ENCODE peak calls at places on chromosomes 2 and 18, in seven cellular contexts. G, Q, Y, H, Z, C and B are unnamed samples.

GRCh38 chr2:227888289-227888688 is 16.9 kb downstream of the DAW1 start:
- DNase-seq in Z (no peak), Y (no peak), C (peak; percentile 39), Q (no peak), H (no peak), G (no peak), B (no peak)

GRCh38 chr2:141554810-141555209 is 576.0 kb downstream of the LRP1B start:
- DNase-seq in H (peak; percentile 36), Q (no peak), Z (no peak), C (peak; percentile 66), Y (peak; percentile 64), G (no peak), B (peak; percentile 32)

GRCh38 chr2:224449212-224450147 is 47.6 kb upstream of the FAM124B start:
- DNase-seq in H (peak; percentile 27), G (no peak), Y (peak; percentile 35), C (peak; percentile 54), Z (no peak), Q (no peak), B (peak; percentile 31)

GRCh38 chr2:133266075-133266925 is 302.0 kb downstream of the NCKAP5 start:
- DNase-seq in H (no peak), Q (no peak), C (peak; percentile 28), G (no peak), Y (no peak), Z (peak; percentile 63), B (no peak)

GRCh38 chr18:26457611-26458350 is 90.6 kb downstream of the KCTD1 start:
- DNase-seq in Z (no peak), G (no peak), H (no peak), Y (no peak), C (no peak), Q (no peak), B (no peak)

GRCh38 chr2:26048791-26049190 is 14.9 kb downstream of the RAB10 start:
- DNase-seq in Q (no peak), H (no peak), Z (no peak), Y (no peak), C (no peak), G (no peak), B (no peak)

GRCh38 chr2:161999331-161999730 is 74.7 kb downstream of the DPP4 start:
- DNase-seq in C (no peak), G (no peak), Y (no peak), Q (no peak), Z (no peak), H (no peak), B (no peak)

GRCh38 chr18:27540126-27540525 is 355.0 kb upstream of the CHST9 start:
- DNase-seq in G (no peak), C (no peak), H (no peak), Z (no peak), Q (no peak), Y (no peak), B (no peak)

GRCh38 chr18:9782073-9782857 is 74.2 kb downstream of the RAB31 start:
- DNase-seq in Q (peak; percentile 29), Z (no peak), G (no peak), C (peak; percentile 86), Y (peak; percentile 97), H (peak; percentile 95), B (peak; percentile 91)

GRCh38 chr2:235011607-235011928 is 59.8 kb downstream of the SH3BP4 start:
- DNase-seq in H (no peak), Q (no peak), G (no peak), Y (no peak), C (no peak), Z (no peak), B (no peak)

GRCh38 chr2:210558708-210559107 is 2.3 kb downstream of the CPS1 start:
- DNase-seq in C (peak; percentile 25), G (no peak), H (peak; percentile 77), Y (peak; percentile 74), Q (no peak), Z (no peak), B (peak; percentile 30)

GRCh38 chr2:149611100-149611820 is 23.7 kb upstream of the MMADHC start:
- DNase-seq in Z (no peak), H (peak; percentile 25), G (no peak), Q (no peak), C (no peak), Y (no peak), B (no peak)

GRCh38 chr18:77160515-77160914 is 27.9 kb upstream of the MBP start:
- DNase-seq in G (no peak), Z (no peak), Q (no peak), C (no peak), H (no peak), Y (no peak), B (no peak)

GRCh38 chr18:8031496-8031895 is 464.4 kb downstream of the PTPRM start:
- DNase-seq in Q (no peak), G (no peak), C (no peak), H (no peak), Z (no peak), Y (no peak), B (no peak)

GRCh38 chr2:28469947-28470585 is 25.8 kb upstream of the PLB1 start:
- DNase-seq in C (no peak), G (no peak), Q (no peak), Y (no peak), H (no peak), Z (no peak), B (no peak)

GRCh38 chr2:145197944-145198343 is 678.0 kb upstream of the ZEB2 start:
- DNase-seq in H (no peak), Z (no peak), G (no peak), Q (no peak), C (no peak), Y (no peak), B (no peak)

GRCh38 chr18:32930695-32931301 is 158.0 kb upstream of the KLHL14 start:
- DNase-seq in H (peak; percentile 68), C (peak; percentile 70), Q (no peak), Y (peak; percentile 68), G (no peak), Z (no peak), B (peak; percentile 65)

GRCh38 chr2:26579723-26580040 is 61.5 kb downstream of the CIB4 start:
- DNase-seq in H (no peak), C (no peak), G (no peak), Y (no peak), Z (no peak), Q (no peak), B (no peak)

DNA sequence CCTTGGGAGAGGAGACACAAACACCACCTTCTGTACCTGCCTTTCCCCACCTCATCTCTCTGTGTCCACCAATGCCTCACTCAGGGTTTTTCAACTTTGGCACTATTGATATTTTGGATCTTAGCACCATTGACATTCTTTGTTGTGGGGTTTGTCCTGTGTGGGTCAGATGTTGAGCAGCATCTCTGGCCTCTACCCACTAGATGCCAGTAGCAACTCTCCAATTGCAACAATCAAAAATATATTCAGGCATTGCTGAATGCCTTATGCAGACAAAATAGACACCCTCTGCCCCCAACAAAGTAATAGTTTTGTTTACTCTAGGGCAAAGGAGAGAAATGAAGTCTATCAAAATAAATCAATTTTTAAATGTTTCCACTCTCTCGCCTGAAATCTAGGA is 1384.3 kb upstream of the NXPH2 start:
- DNase-seq in C (no peak), Y (no peak), H (peak; percentile 18), G (no peak), Q (no peak), Z (no peak), B (no peak)
- TF ChIP-seq CTCF in C (no peak), Y (peak; percentile 7), H (no peak), G (no peak), Q (no peak), Z (no peak), B (no peak)

DNA sequence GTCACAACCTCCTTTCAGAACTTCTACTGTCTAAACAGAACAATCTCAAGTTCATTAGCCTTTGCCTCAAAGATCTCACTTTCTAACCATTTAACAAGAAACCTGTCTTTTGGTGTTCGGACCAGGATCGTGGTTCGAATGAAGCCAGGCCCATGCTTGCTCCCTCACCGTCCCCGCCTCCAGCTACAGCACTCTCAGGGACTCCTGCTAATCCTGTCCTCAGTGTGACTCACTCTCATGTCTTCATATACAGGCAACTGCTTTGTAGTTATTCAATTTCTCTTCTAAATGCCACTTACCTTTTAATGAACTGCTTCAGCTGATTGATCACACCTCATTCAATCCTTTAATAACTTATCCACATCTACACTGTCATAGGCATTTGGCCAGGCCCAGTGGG is 15.8 kb downstream of the SERTAD2 start:
- DNase-seq in Z (no peak), Q (no peak), H (no peak), C (no peak), G (no peak), Y (no peak), B (no peak)
- H3K4me3 ChIP-seq in Z (no peak overlapping the region), Q (no peak overlapping the region), H (no peak overlapping the region), C (no peak overlapping the region), G (no peak overlapping the region), Y (no peak overlapping the region), B (no peak overlapping the region)

GRCh38 chr2:236321430-236321829 is 57.2 kb upstream of the ASB18 start:
- DNase-seq in Z (no peak), C (no peak), Y (no peak), Q (no peak), G (no peak), H (no peak), B (no peak)

GRCh38 chr2:236318401-236318800 is 54.2 kb upstream of the ASB18 start:
- DNase-seq in Q (no peak), G (no peak), Y (no peak), H (no peak), Z (no peak), C (no peak), B (no peak)

GRCh38 chr2:236317938-236318396 is 53.8 kb upstream of the ASB18 start:
- DNase-seq in Y (no peak), C (no peak), Q (no peak), G (no peak), Z (no peak), H (no peak), B (no peak)

DNA sequence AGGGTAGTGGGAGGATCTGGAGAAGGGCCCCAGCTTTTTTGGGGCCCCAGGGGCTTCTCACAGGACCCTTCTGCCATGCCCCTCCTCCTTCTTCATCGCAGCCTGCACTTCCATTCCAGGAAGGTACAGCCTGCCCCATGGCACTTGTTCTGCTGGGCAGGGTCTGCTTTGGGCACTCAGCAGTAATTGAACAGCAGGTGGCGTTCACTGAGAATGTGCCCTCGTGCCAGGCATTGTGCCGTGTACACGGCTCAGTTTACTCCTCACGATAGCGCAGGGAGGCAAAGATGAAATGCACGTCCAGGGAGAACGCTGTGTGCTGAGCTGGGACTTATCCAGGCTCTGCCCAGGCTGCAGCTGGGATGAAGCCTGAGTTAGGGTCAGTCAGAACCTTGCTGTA is 54.8 kb upstream of the ASB18 start:
- DNase-seq in G (no peak), Q (no peak), Y (no peak), C (no peak), Z (no peak), H (no peak), B (no peak)
- TF ChIP-seq CTCF in G (no peak), Q (no peak), Y (no peak), C (no peak), Z (no peak), H (no peak), B (no peak)

GRCh38 chr2:42793314-42794270 is 1.2 kb upstream of the HAAO start:
- DNase-seq in C (peak; percentile 11), Y (peak; percentile 26), Q (no peak), Z (no peak), G (no peak), H (no peak), B (no peak)

GRCh38 chr2:42791606-42792005 is 777 bp downstream of the HAAO start:
- DNase-seq in G (no peak), C (no peak), H (no peak), Y (no peak), Z (no peak), Q (no peak), B (no peak)

GRCh38 chr2:42792583-42793313 is at the start of gene HAAO:
- DNase-seq in Z (peak; percentile 92), C (peak; percentile 45), Q (no peak), G (no peak), H (no peak), Y (no peak), B (no peak)

GRCh38 chr2:42794271-42795046 is 2.1 kb upstream of the HAAO start:
- DNase-seq in C (peak; percentile 70), G (no peak), Y (peak; percentile 38), Q (no peak), H (peak; percentile 39), Z (peak; percentile 73), B (peak; percentile 30)

GRCh38 chr2:42792087-42792582 is 248 bp downstream of the HAAO start:
- DNase-seq in H (no peak), Z (no peak), G (no peak), Q (peak; percentile 54), C (no peak), Y (no peak), B (no peak)
- H3K4me3 ChIP-seq in H (peak overlapping the region; percentile 21), Z (peak overlapping the region; percentile 88), G (peak overlapping the region; percentile 51), Q (peak overlapping the region; percentile 75), C (peak overlapping the region; percentile 48), Y (peak overlapping the region; percentile 27), B (peak overlapping the region; percentile 27)